ENCODE peak calls at places on chromosomes 6 and 20, in nine cellular contexts. T, S, V, J, I, D, A, R and N are unnamed samples.

GRCh38 chr6:99013145-99013544 is 65.4 kb upstream of the FBXL4 start:
- DNase-seq in D (no peak), J (peak; percentile 37), S (no peak), V (no peak), A (no peak), I (no peak), T (no peak), R (no peak), N (no peak)

GRCh38 chr6:25769983-25770382 is 15.4 kb downstream of the SLC17A4 start:
- DNase-seq in V (no peak), A (no peak), I (no peak), R (no peak), S (no peak), D (no peak), T (no peak), J (no peak), N (no peak)

GRCh38 chr6:6918216-6918983 is 189.4 kb upstream of the RREB1 start:
- DNase-seq in I (peak; percentile 33), T (no peak), S (no peak), R (no peak), V (no peak), J (peak; percentile 82), A (no peak), D (no peak), N (peak; percentile 50)

GRCh38 chr6:99024089-99024488 is 76.3 kb upstream of the FBXL4 start:
- DNase-seq in D (no peak), T (no peak), J (no peak), R (no peak), I (no peak), V (no peak), S (no peak), A (no peak), N (no peak)

GRCh38 chr6:99507648-99508047 is 7.6 kb downstream of the USP45 start:
- DNase-seq in D (no peak), I (no peak), V (no peak), T (no peak), R (no peak), S (no peak), A (no peak), J (no peak), N (no peak)

GRCh38 chr20:53409177-53409576 is 184.5 kb downstream of the ZNF217 start:
- DNase-seq in R (no peak), S (no peak), T (no peak), V (no peak), A (no peak), D (no peak), J (no peak), I (no peak), N (no peak)

GRCh38 chr20:51185277-51185676 is 162.4 kb upstream of the KCNG1 start:
- DNase-seq in J (no peak), A (no peak), V (no peak), S (no peak), T (no peak), D (no peak), R (no peak), I (peak; percentile 16), N (no peak)

GRCh38 chr20:19129306-19129705 is 83.1 kb upstream of the SLC24A3 start:
- DNase-seq in A (no peak), J (no peak), T (no peak), D (peak; percentile 60), R (no peak), V (no peak), I (no peak), S (no peak), N (no peak)

GRCh38 chr6:128327890-128328289 is 192.5 kb downstream of the PTPRK start:
- DNase-seq in A (no peak), J (peak; percentile 49), S (peak; percentile 12), R (peak; percentile 24), V (no peak), T (no peak), D (no peak), I (no peak), N (no peak)

GRCh38 chr6:152240436-152240835 is 396.7 kb downstream of the SYNE1 start:
- DNase-seq in I (no peak), T (no peak), S (no peak), A (no peak), D (no peak), R (no peak), J (no peak), V (no peak), N (no peak)

GRCh38 chr6:20877008-20877937 is 343.0 kb downstream of the CDKAL1 start:
- DNase-seq in S (peak; percentile 40), J (no peak), D (no peak), T (peak; percentile 62), A (peak; percentile 69), R (peak; percentile 93), V (peak; percentile 61), I (no peak), N (peak; percentile 28)

GRCh38 chr6:18471232-18471964 is 84.2 kb downstream of the RNF144B start:
- DNase-seq in S (no peak), T (no peak), V (no peak), R (no peak), I (no peak), A (no peak), D (no peak), J (no peak), N (no peak)

GRCh38 chr20:32861446-32861845 is 2.7 kb downstream of the EFCAB8 start:
- DNase-seq in T (no peak), R (no peak), D (no peak), I (no peak), A (no peak), J (no peak), V (no peak), S (no peak), N (no peak)

GRCh38 chr6:5095236-5095635 is 10.1 kb downstream of the PPP1R3G start:
- DNase-seq in V (no peak), S (no peak), D (no peak), T (no peak), R (no peak), A (no peak), J (no peak), I (no peak), N (no peak)

GRCh38 chr6:144360401-144360800 is 75.3 kb downstream of the UTRN start:
- DNase-seq in A (no peak), R (no peak), I (no peak), J (no peak), D (no peak), S (no peak), V (no peak), T (no peak), N (no peak)

DNA sequence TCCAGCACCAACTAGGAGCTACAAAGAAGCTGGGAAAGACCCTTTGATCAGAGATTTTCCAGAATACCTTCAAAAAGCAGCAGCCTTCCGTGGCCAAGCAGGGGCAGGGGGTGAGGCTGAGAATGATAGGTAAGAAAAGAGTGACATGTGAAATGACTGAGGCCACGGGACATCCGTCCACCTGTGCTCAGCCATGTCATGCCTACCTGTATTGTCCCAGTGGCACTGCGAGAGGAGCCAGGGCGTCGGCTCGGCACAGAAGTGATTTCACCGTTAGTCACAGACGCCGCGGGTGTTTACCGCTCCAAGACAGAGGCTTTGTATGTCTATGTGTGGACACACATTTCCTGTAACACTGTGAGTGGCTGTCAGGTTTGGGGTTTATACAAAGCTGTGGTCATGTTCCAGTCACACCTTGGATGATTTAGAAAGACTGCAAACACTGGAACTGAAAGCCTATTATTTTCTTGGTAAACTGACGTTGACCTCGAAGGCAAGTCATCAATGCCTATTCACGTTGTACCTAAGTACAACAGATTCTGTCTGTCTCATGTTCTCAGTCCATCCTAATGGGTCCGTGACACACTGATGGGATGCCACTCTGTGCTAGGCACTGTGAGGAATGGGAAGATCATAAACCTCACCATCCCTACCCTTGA is 32.1 kb upstream of the JAG1 start:
- DNase-seq in I (no peak), J (no peak), A (no peak), V (peak; percentile 73), S (peak; percentile 36), R (peak; percentile 86), T (no peak), D (no peak), N (no peak)
- TF ChIP-seq POLR2AphosphoS5 in I (no peak), J (no peak), A (no peak), V (peak; percentile 80), S (no peak), R (no peak), T (no peak), D (no peak), N (no peak)

DNA sequence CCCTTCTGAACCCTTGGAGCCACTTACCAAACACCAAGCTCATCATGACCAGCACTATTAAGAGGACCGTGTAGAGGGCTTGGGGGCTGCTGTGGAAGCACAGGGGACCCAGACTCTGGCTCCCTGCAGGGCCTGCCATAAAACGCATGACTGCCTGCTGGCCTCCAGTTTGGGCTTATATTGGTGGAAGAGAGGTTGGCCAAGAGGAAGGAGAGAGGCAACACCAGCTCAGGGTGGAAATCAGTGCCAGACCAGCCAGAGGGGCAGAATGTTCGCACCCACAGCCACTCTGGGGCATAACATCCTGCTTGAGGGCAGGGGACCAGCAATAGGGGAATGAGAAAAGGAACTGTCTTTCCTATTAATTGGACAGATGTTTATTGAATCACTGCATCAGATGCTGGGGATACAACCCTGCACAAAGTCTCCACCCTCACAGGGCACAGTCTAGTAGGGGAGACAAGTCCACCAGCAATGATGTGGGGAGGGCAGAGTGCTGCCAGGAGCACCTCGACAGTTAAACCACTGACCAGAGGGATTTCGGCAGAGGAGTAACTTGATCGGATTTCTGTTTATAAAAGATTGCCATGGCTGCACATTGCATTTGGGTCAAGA is 534 bp downstream of the LY6G5C start:
- DNase-seq in I (no peak), D (no peak), T (no peak), A (no peak), R (no peak), J (no peak), S (no peak), V (no peak), N (no peak)
- TF ChIP-seq POLR2AphosphoS5 in I (no peak), D (no peak), T (no peak), A (no peak), R (no peak), J (no peak), S (no peak), V (no peak), N (no peak)

GRCh38 chr20:31549513-31549880 is 35.3 kb downstream of the HM13 start:
- DNase-seq in V (no peak), R (no peak), D (no peak), J (no peak), T (no peak), I (no peak), S (no peak), A (no peak), N (no peak)
- TF ChIP-seq POLR2AphosphoS5 in V (no peak), R (no peak), D (no peak), J (no peak), T (no peak), I (no peak), S (no peak), A (no peak), N (no peak)

DNA sequence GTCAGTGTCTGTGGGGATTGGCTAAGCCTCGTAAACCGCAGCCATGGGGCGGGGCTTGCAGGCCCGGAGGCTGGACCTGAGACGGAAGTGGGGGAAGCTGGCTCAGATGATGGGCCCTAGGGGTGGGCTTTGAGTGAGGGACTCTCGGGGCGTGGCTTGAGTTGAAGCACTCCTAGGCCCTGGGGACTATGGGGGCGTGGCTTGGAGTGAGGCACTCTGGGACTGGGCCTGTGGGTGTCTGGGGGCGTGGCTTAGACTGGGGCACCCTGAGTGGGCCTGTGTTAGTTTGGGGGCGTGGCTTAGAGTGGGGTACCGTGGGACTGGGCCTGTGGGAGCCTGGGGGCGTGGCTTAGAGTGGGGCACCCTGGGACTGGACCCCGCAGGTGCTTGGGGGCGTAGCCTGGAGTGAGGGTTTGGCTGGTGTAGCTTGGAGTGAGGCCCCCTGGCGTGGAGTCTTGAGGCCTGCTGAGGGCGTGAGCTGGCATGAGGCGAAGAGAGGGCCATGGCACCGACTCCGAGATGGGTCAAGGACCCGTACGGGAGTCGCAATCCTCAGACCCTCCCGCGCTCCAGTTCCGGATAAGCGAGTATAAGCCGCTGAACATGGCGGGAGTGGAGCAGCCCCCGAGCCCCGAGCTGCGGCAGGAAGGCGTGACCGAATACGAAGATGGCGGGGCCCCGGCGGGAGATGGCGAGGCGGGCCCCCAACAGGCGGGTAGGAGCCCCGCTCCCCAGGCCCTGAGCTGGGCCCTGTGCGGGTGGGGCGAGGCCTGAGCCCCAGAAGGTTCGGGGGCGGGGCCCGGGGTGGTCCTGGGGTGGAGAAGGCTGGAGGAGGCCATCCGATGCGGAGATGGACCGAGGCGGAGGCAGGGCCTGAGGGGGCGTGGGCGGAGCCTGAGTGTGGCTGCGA is 6.8 kb downstream of the L3MBTL1 start:
- DNase-seq in V (peak; percentile 98), A (peak; percentile 99), I (peak; percentile 94), S (peak; percentile 98), T (peak; percentile 95), D (peak; percentile 98), J (peak; percentile 95), R (peak; percentile 95), N (peak; percentile 90)
- TF ChIP-seq POLR2AphosphoS5 in V (peak; percentile 50), A (peak; percentile 0), I (no peak), S (no peak), T (no peak), D (peak; percentile 52), J (peak; percentile 42), R (no peak), N (peak; percentile 68)